ENCODE peak calls at places on chromosomes 4 and X, in nine cellular contexts. One of them, this sample, is unnamed.

GRCh38 chr4:141339966-141340365 is 119.3 kb downstream of the ZNF330 start:
- DNase-seq in WERI-Rb-1: no peak
- DNase-seq in cardiac muscle cell: no peak
- DNase-seq in kidney tubule cell: peak; percentile 69
- DNase-seq in A673: no peak
- DNase-seq in omental fat pad: no peak
- DNase-seq in uterus: no peak
- DNase-seq in NCI-H510A treated with DMSO at 0.1 percent for 48 hours: no peak
- DNase-seq in activated T-cell treated with anti-CD3 and anti-CD28 coated beads, Interleukin-2, amount 50 U/mL, for 1 hour: no peak
- DNase-seq in this sample: no peak

GRCh38 chr4:98345838-98346237 is 84.7 kb downstream of the RAP1GDS1 start:
- DNase-seq in WERI-Rb-1: no peak
- DNase-seq in cardiac muscle cell: peak; percentile 6
- DNase-seq in kidney tubule cell: no peak
- DNase-seq in A673: no peak
- DNase-seq in omental fat pad: no peak
- DNase-seq in uterus: no peak
- DNase-seq in NCI-H510A treated with DMSO at 0.1 percent for 48 hours: no peak
- DNase-seq in activated T-cell treated with anti-CD3 and anti-CD28 coated beads, Interleukin-2, amount 50 U/mL, for 1 hour: no peak
- DNase-seq in this sample: no peak

GRCh38 chrX:9807355-9808182 is 21.3 kb downstream of the SHROOM2 start:
- DNase-seq in WERI-Rb-1: no peak
- DNase-seq in cardiac muscle cell: peak; percentile 36
- DNase-seq in kidney tubule cell: no peak
- DNase-seq in A673: no peak
- DNase-seq in omental fat pad: no peak
- DNase-seq in uterus: no peak
- DNase-seq in NCI-H510A treated with DMSO at 0.1 percent for 48 hours: no peak
- DNase-seq in activated T-cell treated with anti-CD3 and anti-CD28 coated beads, Interleukin-2, amount 50 U/mL, for 1 hour: no peak
- DNase-seq in this sample: no peak

GRCh38 chrX:149572743-149573142 is 14.5 kb downstream of the MAGEA9B start:
- DNase-seq in WERI-Rb-1: no peak
- DNase-seq in cardiac muscle cell: no peak
- DNase-seq in kidney tubule cell: no peak
- DNase-seq in A673: no peak
- DNase-seq in omental fat pad: no peak
- DNase-seq in uterus: no peak
- DNase-seq in NCI-H510A treated with DMSO at 0.1 percent for 48 hours: no peak
- DNase-seq in activated T-cell treated with anti-CD3 and anti-CD28 coated beads, Interleukin-2, amount 50 U/mL, for 1 hour: no peak
- DNase-seq in this sample: no peak

GRCh38 chr4:153222790-153223417 is 18.7 kb downstream of the TRIM2 start:
- DNase-seq in WERI-Rb-1: no peak
- DNase-seq in cardiac muscle cell: peak; percentile 72
- DNase-seq in kidney tubule cell: peak; percentile 36
- DNase-seq in A673: peak; percentile 46
- DNase-seq in omental fat pad: no peak
- DNase-seq in uterus: peak; percentile 48
- DNase-seq in NCI-H510A treated with DMSO at 0.1 percent for 48 hours: peak; percentile 17
- DNase-seq in activated T-cell treated with anti-CD3 and anti-CD28 coated beads, Interleukin-2, amount 50 U/mL, for 1 hour: peak; percentile 39
- DNase-seq in this sample: no peak

GRCh38 chr4:7083597-7084563 is 16.0 kb upstream of the GRPEL1 start:
- DNase-seq in WERI-Rb-1: no peak
- DNase-seq in cardiac muscle cell: no peak
- DNase-seq in kidney tubule cell: no peak
- DNase-seq in A673: no peak
- DNase-seq in omental fat pad: no peak
- DNase-seq in uterus: no peak
- DNase-seq in NCI-H510A treated with DMSO at 0.1 percent for 48 hours: no peak
- DNase-seq in activated T-cell treated with anti-CD3 and anti-CD28 coated beads, Interleukin-2, amount 50 U/mL, for 1 hour: no peak
- DNase-seq in this sample: no peak

GRCh38 chr4:54930226-54930625 is 195.2 kb downstream of the KDR start:
- DNase-seq in WERI-Rb-1: no peak
- DNase-seq in cardiac muscle cell: no peak
- DNase-seq in kidney tubule cell: peak; percentile 1
- DNase-seq in A673: no peak
- DNase-seq in omental fat pad: no peak
- DNase-seq in uterus: no peak
- DNase-seq in NCI-H510A treated with DMSO at 0.1 percent for 48 hours: peak; percentile 41
- DNase-seq in activated T-cell treated with anti-CD3 and anti-CD28 coated beads, Interleukin-2, amount 50 U/mL, for 1 hour: no peak
- DNase-seq in this sample: no peak

GRCh38 chrX:55127692-55128091 is 38.9 kb downstream of the PAGE2 start:
- DNase-seq in WERI-Rb-1: no peak
- DNase-seq in cardiac muscle cell: no peak
- DNase-seq in kidney tubule cell: no peak
- DNase-seq in A673: peak; percentile 4
- DNase-seq in omental fat pad: no peak
- DNase-seq in uterus: no peak
- DNase-seq in NCI-H510A treated with DMSO at 0.1 percent for 48 hours: no peak
- DNase-seq in activated T-cell treated with anti-CD3 and anti-CD28 coated beads, Interleukin-2, amount 50 U/mL, for 1 hour: no peak
- DNase-seq in this sample: no peak

GRCh38 chrX:8242431-8242830 is 71.4 kb upstream of the VCX2 start:
- DNase-seq in WERI-Rb-1: no peak
- DNase-seq in cardiac muscle cell: no peak
- DNase-seq in kidney tubule cell: no peak
- DNase-seq in A673: no peak
- DNase-seq in omental fat pad: no peak
- DNase-seq in uterus: no peak
- DNase-seq in NCI-H510A treated with DMSO at 0.1 percent for 48 hours: no peak
- DNase-seq in activated T-cell treated with anti-CD3 and anti-CD28 coated beads, Interleukin-2, amount 50 U/mL, for 1 hour: no peak
- DNase-seq in this sample: no peak

GRCh38 chr4:123406862-123407261 is 10.3 kb downstream of the SPRY1 start:
- DNase-seq in WERI-Rb-1: peak; percentile 55
- DNase-seq in cardiac muscle cell: no peak
- DNase-seq in kidney tubule cell: no peak
- DNase-seq in A673: no peak
- DNase-seq in omental fat pad: no peak
- DNase-seq in uterus: no peak
- DNase-seq in NCI-H510A treated with DMSO at 0.1 percent for 48 hours: no peak
- DNase-seq in activated T-cell treated with anti-CD3 and anti-CD28 coated beads, Interleukin-2, amount 50 U/mL, for 1 hour: no peak
- DNase-seq in this sample: no peak

GRCh38 chr4:25928320-25928955 is 14.4 kb downstream of the SMIM20 start:
- DNase-seq in WERI-Rb-1: no peak
- DNase-seq in cardiac muscle cell: no peak
- DNase-seq in kidney tubule cell: no peak
- DNase-seq in A673: no peak
- DNase-seq in omental fat pad: no peak
- DNase-seq in uterus: no peak
- DNase-seq in NCI-H510A treated with DMSO at 0.1 percent for 48 hours: peak; percentile 19
- DNase-seq in activated T-cell treated with anti-CD3 and anti-CD28 coated beads, Interleukin-2, amount 50 U/mL, for 1 hour: no peak
- DNase-seq in this sample: peak; percentile 46

GRCh38 chrX:54509401-54509800 is 13.4 kb upstream of the FGD1 start:
- DNase-seq in WERI-Rb-1: no peak
- DNase-seq in cardiac muscle cell: no peak
- DNase-seq in kidney tubule cell: no peak
- DNase-seq in A673: peak; percentile 67
- DNase-seq in omental fat pad: no peak
- DNase-seq in uterus: no peak
- DNase-seq in NCI-H510A treated with DMSO at 0.1 percent for 48 hours: no peak
- DNase-seq in activated T-cell treated with anti-CD3 and anti-CD28 coated beads, Interleukin-2, amount 50 U/mL, for 1 hour: no peak
- DNase-seq in this sample: no peak

GRCh38 chr4:52932586-52933482 is 70.7 kb downstream of the RASL11B start:
- DNase-seq in WERI-Rb-1: no peak
- DNase-seq in cardiac muscle cell: no peak
- DNase-seq in kidney tubule cell: peak; percentile 1
- DNase-seq in A673: no peak
- DNase-seq in omental fat pad: no peak
- DNase-seq in uterus: no peak
- DNase-seq in NCI-H510A treated with DMSO at 0.1 percent for 48 hours: no peak
- DNase-seq in activated T-cell treated with anti-CD3 and anti-CD28 coated beads, Interleukin-2, amount 50 U/mL, for 1 hour: no peak
- DNase-seq in this sample: no peak

GRCh38 chr4:8906991-8907595 is 35.5 kb upstream of the HMX1 start:
- DNase-seq in WERI-Rb-1: peak; percentile 3
- DNase-seq in cardiac muscle cell: no peak
- DNase-seq in kidney tubule cell: no peak
- DNase-seq in A673: no peak
- DNase-seq in omental fat pad: no peak
- DNase-seq in uterus: no peak
- DNase-seq in NCI-H510A treated with DMSO at 0.1 percent for 48 hours: no peak
- DNase-seq in activated T-cell treated with anti-CD3 and anti-CD28 coated beads, Interleukin-2, amount 50 U/mL, for 1 hour: peak; percentile 11
- DNase-seq in this sample: no peak

GRCh38 chr4:127559981-127560380 is 72.8 kb upstream of the INTU start:
- DNase-seq in WERI-Rb-1: no peak
- DNase-seq in cardiac muscle cell: no peak
- DNase-seq in kidney tubule cell: no peak
- DNase-seq in A673: no peak
- DNase-seq in omental fat pad: no peak
- DNase-seq in uterus: no peak
- DNase-seq in NCI-H510A treated with DMSO at 0.1 percent for 48 hours: no peak
- DNase-seq in activated T-cell treated with anti-CD3 and anti-CD28 coated beads, Interleukin-2, amount 50 U/mL, for 1 hour: no peak
- DNase-seq in this sample: no peak

GRCh38 chrX:15946783-15947550 is 92.4 kb upstream of the AP1S2 start:
- DNase-seq in WERI-Rb-1: no peak
- DNase-seq in cardiac muscle cell: no peak
- DNase-seq in kidney tubule cell: peak; percentile 91
- DNase-seq in A673: peak; percentile 25
- DNase-seq in omental fat pad: no peak
- DNase-seq in uterus: no peak
- DNase-seq in NCI-H510A treated with DMSO at 0.1 percent for 48 hours: no peak
- DNase-seq in activated T-cell treated with anti-CD3 and anti-CD28 coated beads, Interleukin-2, amount 50 U/mL, for 1 hour: no peak
- DNase-seq in this sample: no peak

GRCh38 chr4:82988323-82988832 is 22.2 kb downstream of the LIN54 start:
- DNase-seq in WERI-Rb-1: no peak
- DNase-seq in cardiac muscle cell: no peak
- DNase-seq in kidney tubule cell: no peak
- DNase-seq in A673: no peak
- DNase-seq in omental fat pad: no peak
- DNase-seq in uterus: no peak
- DNase-seq in NCI-H510A treated with DMSO at 0.1 percent for 48 hours: no peak
- DNase-seq in activated T-cell treated with anti-CD3 and anti-CD28 coated beads, Interleukin-2, amount 50 U/mL, for 1 hour: no peak
- DNase-seq in this sample: no peak

GRCh38 chr4:124414641-124415040 is 297.9 kb downstream of the ANKRD50 start:
- DNase-seq in WERI-Rb-1: no peak
- DNase-seq in cardiac muscle cell: no peak
- DNase-seq in kidney tubule cell: no peak
- DNase-seq in A673: no peak
- DNase-seq in omental fat pad: no peak
- DNase-seq in uterus: no peak
- DNase-seq in NCI-H510A treated with DMSO at 0.1 percent for 48 hours: no peak
- DNase-seq in activated T-cell treated with anti-CD3 and anti-CD28 coated beads, Interleukin-2, amount 50 U/mL, for 1 hour: no peak
- DNase-seq in this sample: no peak

GRCh38 chr4:44446191-44446590 is 2.4 kb downstream of the KCTD8 start:
- DNase-seq in WERI-Rb-1: no peak
- DNase-seq in cardiac muscle cell: no peak
- DNase-seq in kidney tubule cell: no peak
- DNase-seq in A673: no peak
- DNase-seq in omental fat pad: no peak
- DNase-seq in uterus: no peak
- DNase-seq in NCI-H510A treated with DMSO at 0.1 percent for 48 hours: no peak
- DNase-seq in activated T-cell treated with anti-CD3 and anti-CD28 coated beads, Interleukin-2, amount 50 U/mL, for 1 hour: no peak
- DNase-seq in this sample: no peak

GRCh38 chr4:153541426-153542096 is 75.4 kb downstream of the TMEM131L start:
- DNase-seq in WERI-Rb-1: no peak
- DNase-seq in cardiac muscle cell: no peak
- DNase-seq in kidney tubule cell: peak; percentile 79
- DNase-seq in A673: no peak
- DNase-seq in omental fat pad: no peak
- DNase-seq in uterus: no peak
- DNase-seq in NCI-H510A treated with DMSO at 0.1 percent for 48 hours: no peak
- DNase-seq in activated T-cell treated with anti-CD3 and anti-CD28 coated beads, Interleukin-2, amount 50 U/mL, for 1 hour: no peak
- DNase-seq in this sample: no peak

GRCh38 chr4:147822128-147822527 is 90.2 kb downstream of the ARHGAP10 start:
- DNase-seq in WERI-Rb-1: no peak
- DNase-seq in cardiac muscle cell: peak; percentile 40
- DNase-seq in kidney tubule cell: peak; percentile 18
- DNase-seq in A673: no peak
- DNase-seq in omental fat pad: peak; percentile 73
- DNase-seq in uterus: peak; percentile 86
- DNase-seq in NCI-H510A treated with DMSO at 0.1 percent for 48 hours: no peak
- DNase-seq in activated T-cell treated with anti-CD3 and anti-CD28 coated beads, Interleukin-2, amount 50 U/mL, for 1 hour: no peak
- DNase-seq in this sample: peak; percentile 81

GRCh38 chr4:6938237-6938636 is 28.6 kb downstream of the TBC1D14 start:
- DNase-seq in WERI-Rb-1: no peak
- DNase-seq in cardiac muscle cell: no peak
- DNase-seq in kidney tubule cell: no peak
- DNase-seq in A673: peak; percentile 21
- DNase-seq in omental fat pad: no peak
- DNase-seq in uterus: no peak
- DNase-seq in NCI-H510A treated with DMSO at 0.1 percent for 48 hours: no peak
- DNase-seq in activated T-cell treated with anti-CD3 and anti-CD28 coated beads, Interleukin-2, amount 50 U/mL, for 1 hour: no peak
- DNase-seq in this sample: no peak

GRCh38 chr4:41838590-41838989 is 90.1 kb upstream of the PHOX2B start:
- DNase-seq in WERI-Rb-1: no peak
- DNase-seq in cardiac muscle cell: no peak
- DNase-seq in kidney tubule cell: no peak
- DNase-seq in A673: no peak
- DNase-seq in omental fat pad: no peak
- DNase-seq in uterus: no peak
- DNase-seq in NCI-H510A treated with DMSO at 0.1 percent for 48 hours: no peak
- DNase-seq in activated T-cell treated with anti-CD3 and anti-CD28 coated beads, Interleukin-2, amount 50 U/mL, for 1 hour: no peak
- DNase-seq in this sample: no peak

GRCh38 chrX:78327370-78328048 is at the start of gene CYSLTR1:
- DNase-seq in WERI-Rb-1: no peak
- DNase-seq in cardiac muscle cell: peak; percentile 3
- DNase-seq in kidney tubule cell: no peak
- DNase-seq in A673: peak; percentile 25
- DNase-seq in omental fat pad: no peak
- DNase-seq in uterus: no peak
- DNase-seq in NCI-H510A treated with DMSO at 0.1 percent for 48 hours: no peak
- DNase-seq in activated T-cell treated with anti-CD3 and anti-CD28 coated beads, Interleukin-2, amount 50 U/mL, for 1 hour: no peak
- DNase-seq in this sample: no peak

GRCh38 chr4:154908168-154908567 is 127.1 kb downstream of the RBM46 start:
- DNase-seq in WERI-Rb-1: no peak
- DNase-seq in cardiac muscle cell: no peak
- DNase-seq in kidney tubule cell: peak; percentile 92
- DNase-seq in A673: no peak
- DNase-seq in omental fat pad: no peak
- DNase-seq in uterus: no peak
- DNase-seq in NCI-H510A treated with DMSO at 0.1 percent for 48 hours: no peak
- DNase-seq in activated T-cell treated with anti-CD3 and anti-CD28 coated beads, Interleukin-2, amount 50 U/mL, for 1 hour: no peak
- DNase-seq in this sample: no peak

GRCh38 chr4:168930413-168931196 is 79.5 kb downstream of the CBR4 start:
- DNase-seq in WERI-Rb-1: no peak
- DNase-seq in cardiac muscle cell: no peak
- DNase-seq in kidney tubule cell: no peak
- DNase-seq in A673: no peak
- DNase-seq in omental fat pad: no peak
- DNase-seq in uterus: no peak
- DNase-seq in NCI-H510A treated with DMSO at 0.1 percent for 48 hours: no peak
- DNase-seq in activated T-cell treated with anti-CD3 and anti-CD28 coated beads, Interleukin-2, amount 50 U/mL, for 1 hour: no peak
- DNase-seq in this sample: no peak

GRCh38 chr4:88659061-88659889 is 38.4 kb downstream of the NAP1L5 start:
- DNase-seq in WERI-Rb-1: peak; percentile 71
- DNase-seq in cardiac muscle cell: peak; percentile 77
- DNase-seq in kidney tubule cell: peak; percentile 80
- DNase-seq in A673: peak; percentile 32
- DNase-seq in omental fat pad: no peak
- DNase-seq in uterus: peak; percentile 39
- DNase-seq in NCI-H510A treated with DMSO at 0.1 percent for 48 hours: peak; percentile 31
- DNase-seq in activated T-cell treated with anti-CD3 and anti-CD28 coated beads, Interleukin-2, amount 50 U/mL, for 1 hour: peak; percentile 31
- DNase-seq in this sample: peak; percentile 74

GRCh38 chrX:127606590-127606989 is 445.6 kb downstream of the ACTRT1 start:
- DNase-seq in WERI-Rb-1: no peak
- DNase-seq in cardiac muscle cell: no peak
- DNase-seq in kidney tubule cell: no peak
- DNase-seq in A673: no peak
- DNase-seq in omental fat pad: no peak
- DNase-seq in uterus: no peak
- DNase-seq in NCI-H510A treated with DMSO at 0.1 percent for 48 hours: no peak
- DNase-seq in activated T-cell treated with anti-CD3 and anti-CD28 coated beads, Interleukin-2, amount 50 U/mL, for 1 hour: no peak
- DNase-seq in this sample: no peak